ENCODE peak calls at places on chromosomes 12 and 14, in eight cellular contexts. Q is vagina, A is A549, M is upper lobe of right lung, C is HepG2, N is heart right ventricle, F is suprapubic skin, L is neuronal stem cell. P is an unnamed sample.
A peak's percentile ranks its signal among the peaks of the same experiment; 100 is the strongest.

GRCh38 chr12:56528836-56529235 is 7.2 kb downstream of the RBMS2 start:
- DNase-seq in F (no peak), M (no peak), N (no peak), C (no peak), A (no peak), L (no peak), Q (no peak), P (no peak)

GRCh38 chr12:100539209-100539608 is 34.3 kb upstream of the GAS2L3 start:
- DNase-seq in F (no peak), C (no peak), M (no peak), L (peak; percentile 57), N (peak; percentile 10), Q (no peak), A (peak; percentile 27), P (peak; percentile 50)

GRCh38 chr12:116389990-116390655 is 112.6 kb upstream of the MED13L start:
- DNase-seq in A (peak; percentile 73), Q (no peak), L (no peak), N (no peak), M (no peak), F (no peak), C (no peak), P (no peak)

GRCh38 chr12:121611306-121611705 is 15.0 kb upstream of the ORAI1 start:
- DNase-seq in M (no peak), Q (no peak), A (no peak), N (no peak), C (no peak), F (no peak), L (no peak), P (peak; percentile 60)

GRCh38 chr14:44928793-44929192 is 33.0 kb downstream of the KLHL28 start:
- DNase-seq in Q (no peak), M (no peak), C (no peak), A (no peak), F (no peak), L (no peak), N (no peak), P (no peak)

GRCh38 chr12:20807192-20808080 is 3.1 kb upstream of the SLCO1B3 start:
- DNase-seq in F (no peak), N (no peak), M (no peak), Q (no peak), L (no peak), A (no peak), C (no peak), P (no peak)

GRCh38 chr12:98388126-98388525 is 127.3 kb upstream of the TMPO start:
- DNase-seq in L (no peak), F (no peak), M (no peak), N (no peak), Q (no peak), A (no peak), C (no peak), P (no peak)

GRCh38 chr14:88166616-88167015 is 156.5 kb downstream of the KCNK10 start:
- DNase-seq in Q (peak; percentile 58), C (no peak), N (no peak), M (no peak), A (peak; percentile 42), L (no peak), F (no peak), P (no peak)

GRCh38 chr14:82075566-82075965 is 541.9 kb upstream of the SEL1L start:
- DNase-seq in Q (no peak), N (peak; percentile 32), F (no peak), A (no peak), L (peak; percentile 73), M (no peak), C (no peak), P (peak; percentile 82)

GRCh38 chr12:63353559-63353958 is 202.6 kb upstream of the AVPR1A start:
- DNase-seq in M (no peak), Q (no peak), N (no peak), A (peak; percentile 12), F (no peak), L (no peak), C (no peak), P (no peak)

GRCh38 chr12:128916425-128916824 is 63.1 kb downstream of the GLT1D1 start:
- DNase-seq in N (no peak), M (no peak), F (no peak), A (no peak), Q (no peak), C (no peak), L (no peak), P (no peak)

GRCh38 chr12:113643575-113643974 is 171.9 kb upstream of the LHX5 start:
- DNase-seq in N (no peak), M (no peak), Q (no peak), A (no peak), F (no peak), C (no peak), L (no peak), P (no peak)

GRCh38 chr12:49750027-49750977 is 8.9 kb downstream of the TMBIM6 start:
- DNase-seq in N (no peak), L (no peak), C (peak; percentile 31), A (peak; percentile 49), Q (no peak), F (no peak), M (no peak), P (no peak)

GRCh38 chr12:52896190-52897100 is 8.4 kb downstream of the KRT8 start:
- DNase-seq in C (no peak), F (no peak), Q (no peak), M (no peak), N (no peak), L (no peak), A (no peak), P (no peak)

GRCh38 chr12:62995097-62995496 is 60.1 kb upstream of the PPM1H start:
- DNase-seq in L (no peak), F (no peak), C (no peak), M (no peak), N (no peak), A (no peak), Q (no peak), P (no peak)

GRCh38 chr14:23660290-23661226 is 24.4 kb downstream of the DHRS2 start:
- DNase-seq in A (no peak), M (no peak), F (no peak), L (no peak), N (no peak), Q (no peak), C (no peak), P (no peak)

GRCh38 chr12:116339062-116339461 is 61.6 kb upstream of the MED13L start:
- DNase-seq in C (no peak), M (peak; percentile 66), Q (no peak), A (no peak), N (no peak), L (no peak), F (no peak), P (no peak)

GRCh38 chr12:100324498-100324897 is 32.4 kb upstream of the SLC17A8 start:
- DNase-seq in C (no peak), A (no peak), M (no peak), L (no peak), F (no peak), N (no peak), Q (no peak), P (no peak)

GRCh38 chr12:53726342-53726741 is 910 bp downstream of the CALCOCO1 start:
- DNase-seq in L (no peak), Q (no peak), F (no peak), N (no peak), M (no peak), C (peak; percentile 38), A (no peak), P (no peak)

GRCh38 chr12:120278137-120279069 is 12.9 kb upstream of the PXN start:
- DNase-seq in F (no peak), L (no peak), N (no peak), A (no peak), Q (no peak), C (no peak), M (no peak), P (no peak)

GRCh38 chr14:74985806-74986205 is 16.9 kb upstream of the EIF2B2 start:
- DNase-seq in Q (no peak), A (no peak), F (no peak), N (no peak), L (no peak), C (no peak), M (no peak), P (no peak)

GRCh38 chr12:4270670-4271432 is 2.7 kb upstream of the CCND2 start:
- DNase-seq in F (peak; percentile 81), Q (no peak), C (no peak), N (peak; percentile 72), M (peak; percentile 78), L (peak; percentile 62), A (no peak), P (no peak)

GRCh38 chr12:39581592-39581991 is 38.0 kb downstream of the ABCD2 start:
- DNase-seq in N (no peak), L (no peak), F (no peak), A (peak; percentile 27), Q (no peak), C (no peak), M (no peak), P (no peak)

GRCh38 chr12:81800298-81801148 is 41.4 kb upstream of the PPFIA2 start:
- DNase-seq in L (no peak), C (no peak), N (no peak), M (no peak), Q (no peak), A (no peak), F (no peak), P (no peak)

DNA sequence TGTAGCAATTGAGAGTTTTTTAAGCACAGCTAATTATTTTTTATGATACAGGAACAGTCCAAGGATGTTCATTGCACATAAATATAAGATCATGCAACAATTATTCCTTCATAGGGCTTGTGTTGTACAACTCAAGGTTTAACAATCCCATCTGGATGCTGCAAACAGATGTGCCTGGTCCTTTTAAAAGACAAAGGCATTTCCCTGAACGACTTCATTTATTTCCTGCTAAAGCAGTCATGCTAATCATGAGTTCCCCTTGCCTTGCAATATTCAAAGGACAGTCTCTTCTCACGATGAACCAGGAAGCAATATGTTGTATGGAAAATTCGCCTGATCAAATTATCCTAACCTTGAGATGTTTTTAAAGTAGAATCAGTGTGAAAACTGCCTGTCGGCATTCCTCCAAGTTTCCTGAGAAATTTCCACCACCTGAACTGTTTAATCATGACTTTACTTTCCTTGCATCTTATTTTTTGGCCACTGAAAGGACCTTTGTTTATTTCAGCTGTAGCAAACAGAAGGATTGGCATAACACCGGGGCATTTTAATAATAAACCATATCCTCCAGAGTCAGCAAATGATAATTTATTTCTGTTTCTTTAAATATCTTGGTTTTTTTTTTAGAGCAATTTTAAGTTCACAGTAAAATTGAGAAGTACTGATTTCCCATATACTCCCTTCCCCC is 33.9 kb upstream of the TSPAN8 start:
- DNase-seq in A (no peak), C (no peak), M (no peak), L (no peak), F (no peak), Q (no peak), N (no peak), P (no peak)
- H3K4me3 ChIP-seq in A (no peak overlapping the region), C (no peak overlapping the region), M (no peak overlapping the region), L (no peak overlapping the region), F (no peak overlapping the region), Q (no peak overlapping the region), N (no peak overlapping the region), P (no peak overlapping the region)

GRCh38 chr14:94890755-94891154 is 120.8 kb upstream of the GSC start:
- DNase-seq in F (no peak), C (no peak), A (peak; percentile 11), M (no peak), Q (no peak), L (no peak), N (no peak), P (no peak)
- H3K9me3 ChIP-seq in F (no peaks in the 10 kb centered on the region), C (no peaks in the 10 kb centered on the region), A (peaks cover 8% of the 10 kb centered on the region), M (no peaks in the 10 kb centered on the region), Q (no peaks in the 10 kb centered on the region), L (no peaks in the 10 kb centered on the region), N (no peaks in the 10 kb centered on the region), P (no peaks in the 10 kb centered on the region)

GRCh38 chr12:132922676-132923075 is 33.4 kb downstream of the ZNF605 start:
- DNase-seq in C (no peak), Q (no peak), L (no peak), F (no peak), A (no peak), M (no peak), N (no peak), P (no peak)
- H3K4me3 ChIP-seq in C (no peak overlapping the region), Q (no peak overlapping the region), L (no peak overlapping the region), F (no peak overlapping the region), A (no peak overlapping the region), M (no peak overlapping the region), N (no peak overlapping the region), P (no peak overlapping the region)

GRCh38 chr14:57046175-57046574 is 222.5 kb downstream of the EXOC5 start:
- DNase-seq in C (no peak), N (no peak), A (no peak), L (no peak), Q (no peak), M (no peak), F (no peak), P (no peak)
- H3K9me3 ChIP-seq in C (no peaks in the 10 kb centered on the region), N (no peaks in the 10 kb centered on the region), A (no peaks in the 10 kb centered on the region), L (no peaks in the 10 kb centered on the region), Q (no peaks in the 10 kb centered on the region), M (no peaks in the 10 kb centered on the region), F (no peaks in the 10 kb centered on the region), P (no peaks in the 10 kb centered on the region)